ENCODE peak calls at places on chromosomes 3 and 15, in nine cellular contexts. One of them, this sample, is unnamed.

GRCh38 chr3:36514171-36514570 is 133.9 kb downstream of the STAC start:
- DNase-seq in A549: no peak
- DNase-seq in B cell: no peak
- DNase-seq in OCI-LY7: no peak
- DNase-seq in glutamatergic neuron: no peak
- DNase-seq in epithelial cell of esophagus: peak; percentile 74
- DNase-seq in neural crest cell: no peak
- DNase-seq in lung: no peak
- DNase-seq in prostate gland: no peak
- DNase-seq in this sample: no peak

GRCh38 chr3:77348244-77348855 is 308.5 kb downstream of the ROBO2 start:
- DNase-seq in A549: no peak
- DNase-seq in B cell: no peak
- DNase-seq in OCI-LY7: peak; percentile 1
- DNase-seq in glutamatergic neuron: peak; percentile 16
- DNase-seq in epithelial cell of esophagus: peak; percentile 42
- DNase-seq in neural crest cell: peak; percentile 6
- DNase-seq in lung: no peak
- DNase-seq in prostate gland: no peak
- DNase-seq in this sample: peak; percentile 53

GRCh38 chr3:94036909-94037507 is 8.6 kb upstream of the STX19 start:
- DNase-seq in A549: peak; percentile 34
- DNase-seq in B cell: no peak
- DNase-seq in OCI-LY7: peak; percentile 25
- DNase-seq in glutamatergic neuron: no peak
- DNase-seq in epithelial cell of esophagus: peak; percentile 70
- DNase-seq in neural crest cell: no peak
- DNase-seq in lung: no peak
- DNase-seq in prostate gland: no peak
- DNase-seq in this sample: no peak

GRCh38 chr3:187746479-187747335 is 1.4 kb upstream of the BCL6 start:
- DNase-seq in A549: no peak
- DNase-seq in B cell: no peak
- DNase-seq in OCI-LY7: peak; percentile 68
- DNase-seq in glutamatergic neuron: no peak
- DNase-seq in epithelial cell of esophagus: peak; percentile 45
- DNase-seq in neural crest cell: no peak
- DNase-seq in lung: no peak
- DNase-seq in prostate gland: no peak
- DNase-seq in this sample: no peak

GRCh38 chr3:135753506-135753905 is 212.0 kb upstream of the PPP2R3A start:
- DNase-seq in A549: no peak
- DNase-seq in B cell: no peak
- DNase-seq in OCI-LY7: no peak
- DNase-seq in glutamatergic neuron: no peak
- DNase-seq in epithelial cell of esophagus: no peak
- DNase-seq in neural crest cell: no peak
- DNase-seq in lung: no peak
- DNase-seq in prostate gland: no peak
- DNase-seq in this sample: no peak

GRCh38 chr3:18499256-18499655 is 74.1 kb upstream of the SATB1 start:
- DNase-seq in A549: no peak
- DNase-seq in B cell: peak; percentile 72
- DNase-seq in OCI-LY7: peak; percentile 90
- DNase-seq in glutamatergic neuron: no peak
- DNase-seq in epithelial cell of esophagus: peak; percentile 73
- DNase-seq in neural crest cell: no peak
- DNase-seq in lung: no peak
- DNase-seq in prostate gland: no peak
- DNase-seq in this sample: no peak

GRCh38 chr15:63500265-63501250 is 3.8 kb upstream of the USP3 start:
- DNase-seq in A549: peak; percentile 79
- DNase-seq in B cell: no peak
- DNase-seq in OCI-LY7: peak; percentile 53
- DNase-seq in glutamatergic neuron: no peak
- DNase-seq in epithelial cell of esophagus: no peak
- DNase-seq in neural crest cell: no peak
- DNase-seq in lung: no peak
- DNase-seq in prostate gland: no peak
- DNase-seq in this sample: no peak

GRCh38 chr3:113243846-113244245 is 32.5 kb downstream of the BOC start:
- DNase-seq in A549: no peak
- DNase-seq in B cell: no peak
- DNase-seq in OCI-LY7: no peak
- DNase-seq in glutamatergic neuron: no peak
- DNase-seq in epithelial cell of esophagus: no peak
- DNase-seq in neural crest cell: no peak
- DNase-seq in lung: no peak
- DNase-seq in prostate gland: no peak
- DNase-seq in this sample: no peak

DNA sequence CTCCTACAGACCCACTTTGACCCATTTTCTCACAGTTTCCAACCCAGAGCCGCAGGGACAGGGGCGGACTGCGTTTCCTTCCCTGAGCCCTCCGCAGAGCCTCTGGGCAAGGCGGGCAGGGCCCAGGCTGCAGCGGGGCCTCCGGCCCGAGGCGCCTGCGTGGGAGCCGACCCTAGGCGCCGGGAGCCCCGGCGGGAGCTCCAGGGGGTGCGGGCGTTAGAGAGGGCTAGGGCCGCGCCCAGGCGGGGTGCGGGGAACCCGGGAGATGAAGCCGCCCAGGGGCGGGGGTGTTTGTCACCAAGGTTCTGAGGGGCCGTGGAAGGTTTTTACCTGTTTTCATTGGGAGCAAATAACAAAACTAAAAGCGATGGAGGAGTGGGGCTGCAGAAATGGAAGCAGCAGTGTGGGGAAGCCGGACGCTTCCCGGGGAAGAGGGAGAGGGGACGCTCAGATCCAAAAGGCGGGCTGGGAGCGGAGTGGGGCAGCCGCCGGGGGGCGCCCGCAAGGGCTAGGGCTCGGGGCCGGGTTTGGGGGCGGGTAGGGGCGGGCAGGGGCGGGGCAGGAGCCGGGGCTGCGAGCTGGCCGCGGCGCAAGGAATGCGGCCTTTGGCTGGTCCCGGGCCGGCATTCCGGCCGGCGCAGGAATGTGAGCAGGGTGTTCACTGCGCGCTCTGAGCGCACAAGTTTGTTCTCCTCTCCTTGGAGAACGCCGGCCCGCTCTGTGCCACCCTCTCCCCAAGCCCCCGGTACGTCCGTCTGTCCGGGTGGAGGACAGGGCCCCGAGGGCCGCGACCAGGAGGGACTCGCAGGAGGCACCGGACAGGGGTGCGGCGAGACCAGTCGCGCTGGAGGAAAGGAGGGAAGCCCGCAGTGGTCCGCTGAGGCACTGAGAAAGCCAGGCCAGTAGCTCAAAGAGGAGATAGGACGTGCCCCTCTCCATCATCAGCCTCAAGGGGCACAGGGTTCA is 61.1 kb downstream of the AMOTL2 start:
- DNase-seq in A549: no peak
- DNase-seq in B cell: no peak
- DNase-seq in OCI-LY7: no peak
- DNase-seq in glutamatergic neuron: peak; percentile 40
- DNase-seq in epithelial cell of esophagus: peak; percentile 46
- DNase-seq in neural crest cell: peak; percentile 44
- DNase-seq in lung: peak; percentile 73
- DNase-seq in prostate gland: peak; percentile 65
- DNase-seq in this sample: peak; percentile 75
- TF ChIP-seq CTCF in A549: peak; percentile 56
- TF ChIP-seq CTCF in B cell: no peak
- TF ChIP-seq CTCF in OCI-LY7: no peak
- TF ChIP-seq CTCF in glutamatergic neuron: no peak
- TF ChIP-seq CTCF in epithelial cell of esophagus: no peak
- TF ChIP-seq CTCF in neural crest cell: peak; percentile 54
- TF ChIP-seq CTCF in lung: no peak
- TF ChIP-seq CTCF in prostate gland: peak; percentile 34
- TF ChIP-seq CTCF in this sample: peak; percentile 50

GRCh38 chr15:43514241-43515057 is 3.0 kb upstream of the MAP1A start:
- DNase-seq in A549: no peak
- DNase-seq in B cell: peak; percentile 49
- DNase-seq in OCI-LY7: peak; percentile 72
- DNase-seq in glutamatergic neuron: peak; percentile 70
- DNase-seq in epithelial cell of esophagus: no peak
- DNase-seq in neural crest cell: peak; percentile 18
- DNase-seq in lung: no peak
- DNase-seq in prostate gland: no peak
- DNase-seq in this sample: no peak
- TF ChIP-seq CTCF in A549: peak; percentile 43
- TF ChIP-seq CTCF in B cell: peak; percentile 75
- TF ChIP-seq CTCF in OCI-LY7: peak; percentile 98
- TF ChIP-seq CTCF in glutamatergic neuron: peak; percentile 80
- TF ChIP-seq CTCF in epithelial cell of esophagus: peak; percentile 62
- TF ChIP-seq CTCF in neural crest cell: peak; percentile 71
- TF ChIP-seq CTCF in lung: peak; percentile 0
- TF ChIP-seq CTCF in prostate gland: peak; percentile 35
- TF ChIP-seq CTCF in this sample: peak; percentile 63

GRCh38 chr3:191414732-191415131 is 46.2 kb upstream of the PYDC2 start:
- DNase-seq in A549: no peak
- DNase-seq in B cell: no peak
- DNase-seq in OCI-LY7: no peak
- DNase-seq in glutamatergic neuron: no peak
- DNase-seq in epithelial cell of esophagus: no peak
- DNase-seq in neural crest cell: no peak
- DNase-seq in lung: no peak
- DNase-seq in prostate gland: no peak
- DNase-seq in this sample: no peak
- TF ChIP-seq CTCF in A549: no peak
- TF ChIP-seq CTCF in B cell: no peak
- TF ChIP-seq CTCF in OCI-LY7: no peak
- TF ChIP-seq CTCF in glutamatergic neuron: no peak
- TF ChIP-seq CTCF in epithelial cell of esophagus: no peak
- TF ChIP-seq CTCF in neural crest cell: no peak
- TF ChIP-seq CTCF in lung: no peak
- TF ChIP-seq CTCF in prostate gland: no peak
- TF ChIP-seq CTCF in this sample: no peak

GRCh38 chr3:73846951-73847350 is 222.2 kb upstream of the PDZRN3 start:
- DNase-seq in A549: no peak
- DNase-seq in B cell: no peak
- DNase-seq in OCI-LY7: no peak
- DNase-seq in glutamatergic neuron: no peak
- DNase-seq in epithelial cell of esophagus: no peak
- DNase-seq in neural crest cell: no peak
- DNase-seq in lung: no peak
- DNase-seq in prostate gland: no peak
- DNase-seq in this sample: no peak

GRCh38 chr3:73848173-73848751 is 223.5 kb upstream of the PDZRN3 start:
- DNase-seq in A549: no peak
- DNase-seq in B cell: no peak
- DNase-seq in OCI-LY7: no peak
- DNase-seq in glutamatergic neuron: no peak
- DNase-seq in epithelial cell of esophagus: peak; percentile 52
- DNase-seq in neural crest cell: no peak
- DNase-seq in lung: no peak
- DNase-seq in prostate gland: no peak
- DNase-seq in this sample: no peak
- TF ChIP-seq CTCF in A549: no peak
- TF ChIP-seq CTCF in B cell: no peak
- TF ChIP-seq CTCF in OCI-LY7: peak; percentile 76
- TF ChIP-seq CTCF in glutamatergic neuron: peak; percentile 80
- TF ChIP-seq CTCF in epithelial cell of esophagus: peak; percentile 75
- TF ChIP-seq CTCF in neural crest cell: peak; percentile 86
- TF ChIP-seq CTCF in lung: no peak
- TF ChIP-seq CTCF in prostate gland: peak; percentile 77
- TF ChIP-seq CTCF in this sample: peak; percentile 68

DNA sequence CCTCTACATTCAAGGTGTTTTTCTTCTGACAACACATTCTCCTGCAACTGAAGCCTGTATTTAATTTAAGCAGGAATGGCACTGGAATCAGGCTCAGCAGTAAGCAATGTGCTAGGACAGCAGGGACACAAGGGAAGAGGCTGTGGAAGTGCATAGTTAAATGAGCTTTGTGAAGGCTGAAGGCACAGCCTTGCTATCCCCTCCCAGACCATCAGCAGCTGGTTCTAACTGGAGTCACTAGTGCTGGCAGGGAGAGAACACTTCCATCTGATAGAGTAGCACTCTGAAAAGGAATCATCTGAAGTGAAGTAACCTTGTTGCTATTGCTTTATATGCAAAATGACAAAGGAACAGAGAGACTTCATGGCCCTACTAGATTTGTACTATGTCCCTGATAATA is 14.7 kb downstream of the UQCC5 start:
- DNase-seq in A549: no peak
- DNase-seq in B cell: no peak
- DNase-seq in OCI-LY7: no peak
- DNase-seq in glutamatergic neuron: no peak
- DNase-seq in epithelial cell of esophagus: no peak
- DNase-seq in neural crest cell: no peak
- DNase-seq in lung: no peak
- DNase-seq in prostate gland: no peak
- DNase-seq in this sample: no peak
- TF ChIP-seq CTCF in A549: no peak
- TF ChIP-seq CTCF in B cell: no peak
- TF ChIP-seq CTCF in OCI-LY7: no peak
- TF ChIP-seq CTCF in glutamatergic neuron: no peak
- TF ChIP-seq CTCF in epithelial cell of esophagus: no peak
- TF ChIP-seq CTCF in neural crest cell: no peak
- TF ChIP-seq CTCF in lung: no peak
- TF ChIP-seq CTCF in prostate gland: no peak
- TF ChIP-seq CTCF in this sample: no peak

GRCh38 chr3:143327388-143327787 is 207.8 kb downstream of the CHST2 start:
- DNase-seq in A549: no peak
- DNase-seq in B cell: no peak
- DNase-seq in OCI-LY7: no peak
- DNase-seq in glutamatergic neuron: no peak
- DNase-seq in epithelial cell of esophagus: peak; percentile 4
- DNase-seq in neural crest cell: no peak
- DNase-seq in lung: no peak
- DNase-seq in prostate gland: no peak
- DNase-seq in this sample: no peak
- TF ChIP-seq CTCF in A549: no peak
- TF ChIP-seq CTCF in B cell: no peak
- TF ChIP-seq CTCF in OCI-LY7: no peak
- TF ChIP-seq CTCF in glutamatergic neuron: no peak
- TF ChIP-seq CTCF in epithelial cell of esophagus: no peak
- TF ChIP-seq CTCF in neural crest cell: no peak
- TF ChIP-seq CTCF in lung: no peak
- TF ChIP-seq CTCF in prostate gland: no peak
- TF ChIP-seq CTCF in this sample: no peak

GRCh38 chr3:46508850-46509591 is 11.2 kb downstream of the RTP3 start:
- DNase-seq in A549: no peak
- DNase-seq in B cell: no peak
- DNase-seq in OCI-LY7: no peak
- DNase-seq in glutamatergic neuron: no peak
- DNase-seq in epithelial cell of esophagus: no peak
- DNase-seq in neural crest cell: no peak
- DNase-seq in lung: no peak
- DNase-seq in prostate gland: no peak
- DNase-seq in this sample: no peak
- TF ChIP-seq CTCF in A549: no peak
- TF ChIP-seq CTCF in B cell: no peak
- TF ChIP-seq CTCF in OCI-LY7: no peak
- TF ChIP-seq CTCF in glutamatergic neuron: no peak
- TF ChIP-seq CTCF in epithelial cell of esophagus: no peak
- TF ChIP-seq CTCF in neural crest cell: no peak
- TF ChIP-seq CTCF in lung: no peak
- TF ChIP-seq CTCF in prostate gland: no peak
- TF ChIP-seq CTCF in this sample: no peak

GRCh38 chr15:77650285-77650684 is 17.6 kb upstream of the LINGO1 start:
- DNase-seq in A549: peak; percentile 46
- DNase-seq in B cell: no peak
- DNase-seq in OCI-LY7: peak; percentile 14
- DNase-seq in glutamatergic neuron: peak; percentile 75
- DNase-seq in epithelial cell of esophagus: no peak
- DNase-seq in neural crest cell: peak; percentile 45
- DNase-seq in lung: no peak
- DNase-seq in prostate gland: no peak
- DNase-seq in this sample: peak; percentile 77
- TF ChIP-seq CTCF in A549: peak; percentile 44
- TF ChIP-seq CTCF in B cell: no peak
- TF ChIP-seq CTCF in OCI-LY7: peak; percentile 67
- TF ChIP-seq CTCF in glutamatergic neuron: peak; percentile 58
- TF ChIP-seq CTCF in epithelial cell of esophagus: no peak
- TF ChIP-seq CTCF in neural crest cell: peak; percentile 43
- TF ChIP-seq CTCF in lung: no peak
- TF ChIP-seq CTCF in prostate gland: no peak
- TF ChIP-seq CTCF in this sample: peak; percentile 70